ENCODE peak calls at places on chromosomes 4 and X, in five cellular contexts. G is IMR-90, V is H9, Q is mesendoderm, Y is H1. J is an unnamed sample.

GRCh38 chr4:48047421-48047844 is 30.9 kb downstream of the NIPAL1 start:
- DNase-seq in G (no peak), V (no peak), Q (no peak), Y (no peak), J (no peak)

GRCh38 chr4:169070071-169070894 is 60.2 kb upstream of the CBR4 start:
- DNase-seq in G (peak; percentile 70), V (peak; percentile 85), Q (peak; percentile 97), Y (peak; percentile 69), J (peak; percentile 44)

GRCh38 chr4:136864580-136865185 is 667.6 kb downstream of the PCDH18 start:
- DNase-seq in G (peak; percentile 81), V (no peak), Q (peak; percentile 77), Y (no peak), J (peak; percentile 80)

GRCh38 chr4:154741877-154742851 is 1.6 kb upstream of the LRAT start:
- DNase-seq in G (no peak), V (peak; percentile 88), Q (peak; percentile 63), Y (peak; percentile 90), J (no peak)

GRCh38 chr4:91519155-91519554 is 784.6 kb upstream of the GRID2 start:
- DNase-seq in G (no peak), V (no peak), Q (no peak), Y (no peak), J (no peak)

GRCh38 chr4:142097015-142097414 is 460.6 kb downstream of the IL15 start:
- DNase-seq in G (no peak), V (no peak), Q (no peak), Y (no peak), J (no peak)

GRCh38 chrX:15507005-15507404 is 6.4 kb downstream of the BMX start:
- DNase-seq in G (no peak), V (peak; percentile 37), Q (no peak), Y (no peak), J (no peak)

GRCh38 chr4:55397024-55397520 is 1.3 kb downstream of the TMEM165 start:
- DNase-seq in G (no peak), V (no peak), Q (peak; percentile 14), Y (no peak), J (peak; percentile 55)

GRCh38 chr4:54942735-54943134 is 182.7 kb downstream of the KDR start:
- DNase-seq in G (no peak), V (no peak), Q (no peak), Y (no peak), J (no peak)

GRCh38 chrX:52556741-52557140 is 39.9 kb upstream of the XAGE1B start:
- DNase-seq in G (no peak), V (no peak), Q (no peak), Y (no peak), J (no peak)

GRCh38 chr4:105956566-105956965 is 61.3 kb downstream of the NPNT start:
- DNase-seq in G (no peak), V (no peak), Q (no peak), Y (no peak), J (no peak)

GRCh38 chr4:15400911-15401671 is 26.7 kb upstream of the C1QTNF7 start:
- DNase-seq in G (peak; percentile 65), V (no peak), Q (peak; percentile 24), Y (no peak), J (peak; percentile 59)

GRCh38 chr4:184815046-184815877 is 10.5 kb downstream of the ACSL1 start:
- DNase-seq in G (peak; percentile 74), V (peak; percentile 40), Q (peak; percentile 42), Y (no peak), J (peak; percentile 34)

GRCh38 chrX:47189906-47190305 is 3.7 kb upstream of the UBA1 start:
- DNase-seq in G (no peak), V (no peak), Q (no peak), Y (no peak), J (no peak)

GRCh38 chr4:722181-722725 is 16.6 kb downstream of the PCGF3 start:
- DNase-seq in G (no peak), V (no peak), Q (no peak), Y (no peak), J (no peak)
- H3K79me1 ChIP-seq in G (peaks cover 7% of the 10 kb centered on the region), V (peaks cover 4% of the 10 kb centered on the region), Q (peaks cover 43% of the 10 kb centered on the region), Y (peaks cover 31% of the 10 kb centered on the region), J (peaks cover 12% of the 10 kb centered on the region)

GRCh38 chrX:149825424-149825823 is 43.7 kb downstream of the MAGEA9 start:
- DNase-seq in G (no peak), V (peak; percentile 68), Q (peak; percentile 54), Y (no peak), J (peak; percentile 4)

GRCh38 chrX:149827254-149827653 is 45.5 kb downstream of the MAGEA9 start:
- DNase-seq in G (no peak), V (no peak), Q (no peak), Y (no peak), J (no peak)

GRCh38 chrX:149829751-149830191 is 48.0 kb downstream of the MAGEA9 start:
- DNase-seq in G (peak; percentile 24), V (no peak), Q (peak; percentile 92), Y (no peak), J (peak; percentile 44)

GRCh38 chrX:149831473-149831872 is 49.5 kb upstream of the MAGEA8 start:
- DNase-seq in G (no peak), V (no peak), Q (peak; percentile 44), Y (no peak), J (no peak)

DNA sequence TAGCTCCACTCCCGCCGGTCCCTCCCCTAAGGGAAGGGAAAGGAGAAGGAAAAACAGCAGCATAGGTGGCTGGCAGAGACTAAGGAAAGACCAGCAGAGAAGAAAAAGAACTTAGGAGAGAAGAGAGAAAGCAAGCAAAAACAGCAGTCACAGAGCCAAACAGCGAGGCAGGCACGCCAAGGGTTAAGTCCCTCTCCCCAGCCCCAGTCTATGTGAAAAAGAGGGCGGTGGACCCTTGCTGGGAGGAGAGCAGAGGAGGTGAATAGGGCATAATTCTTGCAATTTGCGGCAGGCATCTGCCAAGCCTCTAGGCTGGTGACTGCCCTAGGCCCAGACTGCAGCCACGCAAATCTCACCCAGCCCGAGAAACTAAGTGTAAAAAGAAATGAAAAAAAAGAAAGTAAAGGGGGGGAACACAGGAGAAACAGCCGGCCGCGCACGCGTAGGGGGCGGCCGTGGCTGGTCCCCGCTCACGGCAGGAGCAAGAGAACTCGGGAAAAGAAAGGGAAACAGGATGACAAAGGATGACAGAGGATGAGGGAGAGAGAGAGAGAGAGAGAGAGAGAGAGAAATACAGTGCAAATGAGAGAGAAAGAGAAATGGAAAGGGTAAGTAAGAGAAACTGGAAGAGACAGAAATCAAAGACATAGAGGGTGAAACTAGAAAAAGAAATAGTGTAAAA is 48.6 kb downstream of the MAGEA9 start:
- DNase-seq in G (peak; percentile 17), V (peak; percentile 79), Q (peak; percentile 92), Y (no peak), J (peak; percentile 47)
- H2BK120ac ChIP-seq in G (no peak overlapping the region), V (no peak overlapping the region), Q (peak overlapping the region; percentile 36), Y (peak overlapping the region; percentile 22), J (no peak overlapping the region)

GRCh38 chrX:110258552-110258951 is 59.3 kb downstream of the AMMECR1 start:
- DNase-seq in G (peak; percentile 68), V (no peak), Q (no peak), Y (no peak), J (no peak)
- H3K4ac ChIP-seq in G (no peak overlapping the region), V (no peak overlapping the region), Q (no peak overlapping the region), Y (no peak overlapping the region), J (no peak overlapping the region)

GRCh38 chr4:721261-722171 is 15.9 kb downstream of the PCGF3 start:
- DNase-seq in G (no peak), V (no peak), Q (no peak), Y (no peak), J (no peak)

GRCh38 chr4:724131-724530 is 18.5 kb downstream of the PCGF3 start:
- DNase-seq in G (no peak), V (no peak), Q (no peak), Y (no peak), J (no peak)

GRCh38 chr4:723706-724105 is 18.1 kb downstream of the PCGF3 start:
- DNase-seq in G (no peak), V (no peak), Q (no peak), Y (no peak), J (no peak)

GRCh38 chr4:720111-720860 is 14.7 kb downstream of the PCGF3 start:
- DNase-seq in G (no peak), V (no peak), Q (no peak), Y (no peak), J (no peak)

GRCh38 chr4:722851-723360 is 17.3 kb downstream of the PCGF3 start:
- DNase-seq in G (no peak), V (no peak), Q (no peak), Y (no peak), J (no peak)
- H3K79me1 ChIP-seq in G (peaks cover 11% of the 10 kb centered on the region), V (peaks cover 7% of the 10 kb centered on the region), Q (peaks cover 42% of the 10 kb centered on the region), Y (peaks cover 36% of the 10 kb centered on the region), J (peaks cover 12% of the 10 kb centered on the region)

GRCh38 chrX:10168226-10168625 is 11.5 kb downstream of the CLCN4 start:
- DNase-seq in G (no peak), V (no peak), Q (no peak), Y (no peak), J (no peak)

GRCh38 chrX:10166248-10166716 is 9.5 kb downstream of the CLCN4 start:
- DNase-seq in G (no peak), V (no peak), Q (no peak), Y (no peak), J (no peak)

GRCh38 chrX:10167573-10167972 is 10.8 kb downstream of the CLCN4 start:
- DNase-seq in G (no peak), V (no peak), Q (no peak), Y (no peak), J (no peak)

GRCh38 chrX:10165580-10166247 is 8.9 kb downstream of the CLCN4 start:
- DNase-seq in G (no peak), V (no peak), Q (no peak), Y (no peak), J (no peak)

GRCh38 chrX:10166731-10167149 is 10.0 kb downstream of the CLCN4 start:
- DNase-seq in G (no peak), V (no peak), Q (no peak), Y (no peak), J (no peak)
- H2BK120ac ChIP-seq in G (no peak overlapping the region), V (no peak overlapping the region), Q (no peak overlapping the region), Y (no peak overlapping the region), J (no peak overlapping the region)

J was measured in mesenchymal stem cell.